ENCODE peak calls at places on chromosomes 12 and 14, in eight cellular contexts. W, K, M, U, O, D, I and V are unnamed samples.

GRCh38 chr12:58750484-58750883 is 169.8 kb downstream of the LRIG3 start:
- ATAC-seq in W (no peak), K (no peak), M (peak; percentile 32), U (no peak), O (no peak), D (no peak), I (peak; percentile 87), V (no peak)

GRCh38 chr12:17030338-17030737 is 424.4 kb upstream of the LMO3 start:
- ATAC-seq in W (no peak), K (no peak), M (no peak), U (no peak), O (no peak), D (no peak), I (no peak), V (no peak)

GRCh38 chr12:96248532-96248931 is 54.4 kb downstream of the ELK3 start:
- ATAC-seq in W (peak; percentile 43), K (peak; percentile 10), M (no peak), U (no peak), O (no peak), D (no peak), I (no peak), V (no peak)

GRCh38 chr14:100400115-100400514 is 77.0 kb downstream of the SLC25A47 start:
- ATAC-seq in W (peak; percentile 57), K (peak; percentile 39), M (no peak), U (no peak), O (peak; percentile 83), D (no peak), I (no peak), V (no peak)

GRCh38 chr12:101455685-101456084 is 19.5 kb upstream of the SPIC start:
- ATAC-seq in W (no peak), K (no peak), M (no peak), U (no peak), O (no peak), D (no peak), I (no peak), V (no peak)

GRCh38 chr14:68939893-68940613 is 39.0 kb downstream of the ACTN1 start:
- ATAC-seq in W (peak; percentile 74), K (peak; percentile 86), M (peak; percentile 53), U (peak; percentile 89), O (peak; percentile 41), D (no peak), I (peak; percentile 71), V (peak; percentile 60)

GRCh38 chr14:106809615-106810014 is 1283.2 kb downstream of the TMEM121 start:
- ATAC-seq in W (no peak), K (no peak), M (no peak), U (no peak), O (no peak), D (no peak), I (no peak), V (no peak)

GRCh38 chr12:57063991-57064725 is 14.2 kb upstream of the MYO1A start:
- ATAC-seq in W (no peak), K (no peak), M (no peak), U (no peak), O (peak; percentile 45), D (peak; percentile 96), I (no peak), V (no peak)

GRCh38 chr12:65039306-65039705 is 81.8 kb downstream of the WIF1 start:
- ATAC-seq in W (no peak), K (no peak), M (no peak), U (no peak), O (no peak), D (no peak), I (no peak), V (no peak)

GRCh38 chr14:56274556-56274955 is 156.3 kb downstream of the PELI2 start:
- ATAC-seq in W (no peak), K (no peak), M (no peak), U (no peak), O (no peak), D (no peak), I (no peak), V (no peak)

GRCh38 chr12:13103391-13104033 is at the start of gene GSG1:
- ATAC-seq in W (no peak), K (no peak), M (no peak), U (no peak), O (no peak), D (no peak), I (peak; percentile 3), V (no peak)

GRCh38 chr12:25004447-25004846 is 55.5 kb upstream of the BCAT1 start:
- ATAC-seq in W (no peak), K (no peak), M (no peak), U (no peak), O (no peak), D (peak; percentile 38), I (no peak), V (no peak)

GRCh38 chr12:121124402-121125109 is 8.1 kb upstream of the P2RX7 start:
- ATAC-seq in W (peak; percentile 93), K (peak; percentile 74), M (peak; percentile 36), U (no peak), O (peak; percentile 81), D (peak; percentile 43), I (peak; percentile 98), V (no peak)

GRCh38 chr12:64840129-64840528 is 15.7 kb downstream of the TBC1D30 start:
- ATAC-seq in W (no peak), K (no peak), M (no peak), U (no peak), O (no peak), D (no peak), I (peak; percentile 19), V (no peak)

GRCh38 chr14:23406244-23406643 is 1.8 kb downstream of the MYH6 start:
- ATAC-seq in W (no peak), K (no peak), M (no peak), U (no peak), O (no peak), D (peak; percentile 68), I (no peak), V (no peak)

GRCh38 chr12:123050913-123051312 is 70.4 kb downstream of the ARL6IP4 start:
- ATAC-seq in W (peak; percentile 41), K (peak; percentile 10), M (peak; percentile 55), U (no peak), O (no peak), D (no peak), I (no peak), V (no peak)

GRCh38 chr14:52996493-52996892 is 45.6 kb upstream of the FERMT2 start:
- ATAC-seq in W (no peak), K (no peak), M (no peak), U (no peak), O (no peak), D (no peak), I (no peak), V (peak; percentile 54)

DNA sequence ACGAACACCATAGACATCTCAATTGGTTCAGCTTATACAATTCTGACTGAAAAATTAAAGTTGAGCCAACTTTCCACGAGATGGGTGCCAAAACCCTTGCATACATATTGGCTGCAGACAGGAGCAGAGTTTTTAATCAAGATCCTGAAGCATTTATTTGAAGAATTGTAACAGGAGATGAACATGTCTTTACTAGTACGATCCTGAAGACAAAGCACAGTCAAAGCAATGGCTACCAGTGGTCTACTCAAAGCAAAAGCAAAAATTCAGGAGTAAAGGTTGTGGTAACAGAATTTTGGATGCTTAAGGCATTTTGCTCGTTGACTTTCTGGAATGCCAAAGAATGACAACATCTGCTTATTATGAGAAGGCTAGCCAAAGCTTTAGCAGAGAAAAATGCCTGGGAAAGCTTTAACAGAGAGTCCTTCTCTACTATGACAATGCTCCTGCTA is 20.7 kb downstream of the ZDHHC17 start:
- ATAC-seq in W (peak; percentile 57), K (peak; percentile 59), M (no peak), U (peak; percentile 62), O (peak; percentile 43), D (no peak), I (no peak), V (peak; percentile 43)
- H3K4me3 ChIP-seq in W (no peak overlapping the region), K (no peak overlapping the region), M (no peak overlapping the region), U (peak overlapping the region; percentile 18), O (no peak overlapping the region), D (no peak overlapping the region), I (no peak overlapping the region), V (no peak overlapping the region)

GRCh38 chr12:113056631-113057488 is at the start of gene DTX1:
- ATAC-seq in W (peak; percentile 67), K (peak; percentile 76), M (peak; percentile 56), U (peak; percentile 57), O (peak; percentile 81), D (peak; percentile 57), I (peak; percentile 15), V (peak; percentile 47)

GRCh38 chr12:113056381-113056630 is 224 bp upstream of the DTX1 start:
- ATAC-seq in W (no peak), K (no peak), M (no peak), U (no peak), O (no peak), D (no peak), I (no peak), V (no peak)

GRCh38 chr12:113059071-113059595 is 2.6 kb downstream of the DTX1 start:
- ATAC-seq in W (no peak), K (no peak), M (no peak), U (no peak), O (no peak), D (no peak), I (no peak), V (no peak)

GRCh38 chr12:113058553-113058952 is 2.0 kb downstream of the DTX1 start:
- ATAC-seq in W (no peak), K (no peak), M (no peak), U (no peak), O (no peak), D (no peak), I (no peak), V (no peak)

GRCh38 chr12:113057565-113058485 is 1.3 kb downstream of the DTX1 start:
- ATAC-seq in W (no peak), K (no peak), M (no peak), U (no peak), O (no peak), D (peak; percentile 41), I (no peak), V (no peak)
- H3K4me3 ChIP-seq in W (peak overlapping the region; percentile 49), K (peak overlapping the region; percentile 50), M (peak overlapping the region; percentile 31), U (no peak overlapping the region), O (no peak overlapping the region), D (peak overlapping the region; percentile 51), I (no peak overlapping the region), V (no peak overlapping the region)

GRCh38 chr12:51388826-51389225 is 2.4 kb downstream of the GALNT6 start:
- ATAC-seq in W (no peak), K (no peak), M (no peak), U (no peak), O (no peak), D (no peak), I (no peak), V (no peak)

GRCh38 chr12:51392556-51393237 is 1.5 kb upstream of the GALNT6 start:
- ATAC-seq in W (no peak), K (peak; percentile 29), M (no peak), U (no peak), O (peak; percentile 42), D (peak; percentile 67), I (no peak), V (no peak)

GRCh38 chr12:51389302-51389999 is 1.8 kb downstream of the GALNT6 start:
- ATAC-seq in W (no peak), K (no peak), M (no peak), U (no peak), O (no peak), D (peak; percentile 43), I (no peak), V (no peak)

GRCh38 chr12:51391047-51391837 is at the start of gene GALNT6:
- ATAC-seq in W (peak; percentile 43), K (peak; percentile 67), M (peak; percentile 85), U (peak; percentile 36), O (peak; percentile 91), D (peak; percentile 73), I (peak; percentile 67), V (peak; percentile 26)

GRCh38 chr12:51390457-51391046 is 654 bp downstream of the GALNT6 start:
- ATAC-seq in W (no peak), K (no peak), M (peak; percentile 13), U (no peak), O (peak; percentile 14), D (peak; percentile 1), I (no peak), V (no peak)
- H3K4me3 ChIP-seq in W (peak overlapping the region; percentile 43), K (no peak overlapping the region), M (peak overlapping the region; percentile 65), U (no peak overlapping the region), O (peak overlapping the region; percentile 89), D (peak overlapping the region; percentile 96), I (peak overlapping the region; percentile 60), V (peak overlapping the region; percentile 56)

GRCh38 chr12:14554281-14555008 is 13.2 kb downstream of the PLBD1 start:
- ATAC-seq in W (peak; percentile 97), K (peak; percentile 96), M (peak; percentile 98), U (peak; percentile 81), O (peak; percentile 92), D (no peak), I (no peak), V (peak; percentile 80)
- H3K4me3 ChIP-seq in W (no peak overlapping the region), K (no peak overlapping the region), M (peak overlapping the region; percentile 8), U (no peak overlapping the region), O (no peak overlapping the region), D (no peak overlapping the region), I (no peak overlapping the region), V (peak overlapping the region; percentile 14)